ENCODE peak calls at places on chromosome 12, in ten cellular contexts. D is GM23248; L is NCI-H1105; P is OCI-LY7; I is natural killer cell treated with Interleukin-12 subunit alpha and Interleukin-12 subunit beta and Interleukin-15 and Interleukin-18, amount 100 ng/mL, for 72 hours; E is stimulated activated CD8-positive, alpha-beta memory T cell treated with anti-CD3 and anti-CD28 coated beads, Interleukin-2, amount 100 ng/mL, for 1 hour; S is HS-5; J is stromal cell of bone marrow; G is activated effector memory CD4-positive, alpha-beta T cell treated with Interleukin-2 at 50 U/mL for 16 hours; A is NCI-H1417. W is an unnamed sample.

GRCh38 chr12:126051611-126052107 is 986.4 kb downstream of the AACS start:
- DNase-seq in I (no peak), L (peak; percentile 69), D (peak; percentile 15), A (no peak), P (no peak), S (peak; percentile 99), E (no peak), J (peak; percentile 1), G (no peak), W (no peak)

GRCh38 chr12:119338593-119339363 is 4.2 kb downstream of the CCDC60 start:
- DNase-seq in J (no peak), E (no peak), P (no peak), G (no peak), A (no peak), I (no peak), S (no peak), L (no peak), D (no peak), W (no peak)

GRCh38 chr12:132581348-132582057 is 28.9 kb downstream of the LRCOL1 start:
- DNase-seq in G (no peak), A (no peak), J (no peak), D (no peak), P (no peak), E (no peak), L (no peak), I (no peak), S (no peak), W (no peak)

GRCh38 chr12:118830251-118830650 is 151.1 kb upstream of the SRRM4 start:
- DNase-seq in I (no peak), G (no peak), E (no peak), S (no peak), L (no peak), D (no peak), J (no peak), A (no peak), P (no peak), W (no peak)

GRCh38 chr12:52119398-52120254 is 40.1 kb downstream of the SMIM41 start:
- DNase-seq in S (no peak), P (peak; percentile 91), G (no peak), J (no peak), I (no peak), D (peak; percentile 40), A (peak; percentile 82), E (peak; percentile 8), L (no peak), W (no peak)

GRCh38 chr12:116066381-116067230 is 210.9 kb downstream of the MED13L start:
- DNase-seq in G (peak; percentile 35), E (peak; percentile 28), I (peak; percentile 66), P (peak; percentile 62), A (peak; percentile 41), S (no peak), D (peak; percentile 63), J (no peak), L (no peak), W (no peak)

GRCh38 chr12:111757361-111758119 is 9.2 kb upstream of the ALDH2 start:
- DNase-seq in A (no peak), L (no peak), P (peak; percentile 76), S (no peak), G (no peak), E (no peak), J (no peak), I (no peak), D (no peak), W (peak; percentile 61)

GRCh38 chr12:82880442-82880901 is 193.8 kb downstream of the TMTC2 start:
- DNase-seq in D (no peak), A (no peak), I (no peak), L (peak; percentile 38), S (no peak), E (no peak), P (no peak), G (no peak), J (no peak), W (no peak)

GRCh38 chr12:8078400-8078799 is 3.7 kb upstream of the NECAP1 start:
- DNase-seq in P (peak; percentile 66), D (peak; percentile 69), E (peak; percentile 40), S (no peak), I (no peak), J (peak; percentile 41), L (peak; percentile 23), A (no peak), G (peak; percentile 59), W (no peak)

GRCh38 chr12:108214486-108214885 is 85.4 kb downstream of the WSCD2 start:
- DNase-seq in J (peak; percentile 4), E (no peak), L (no peak), G (no peak), S (no peak), P (peak; percentile 19), I (no peak), D (peak; percentile 58), A (no peak), W (no peak)

GRCh38 chr12:26704684-26705475 is 128.1 kb downstream of the ITPR2 start:
- DNase-seq in D (peak; percentile 41), E (no peak), G (no peak), I (no peak), L (no peak), P (no peak), A (no peak), S (no peak), J (no peak), W (no peak)

GRCh38 chr12:124938606-124939427 is 24.4 kb upstream of the UBC start:
- DNase-seq in D (peak; percentile 97), S (peak; percentile 49), P (peak; percentile 88), G (peak; percentile 45), E (no peak), J (peak; percentile 83), A (no peak), L (no peak), I (peak; percentile 71), W (peak; percentile 86)

GRCh38 chr12:48903982-48904411 is 21.3 kb downstream of the FKBP11 start:
- DNase-seq in E (peak; percentile 72), S (no peak), G (peak; percentile 68), P (peak; percentile 79), J (peak; percentile 77), L (peak; percentile 58), I (peak; percentile 85), A (peak; percentile 71), D (peak; percentile 82), W (peak; percentile 46)

GRCh38 chr12:98745578-98746391 is 100.7 kb downstream of the APAF1 start:
- DNase-seq in G (peak; percentile 25), S (no peak), A (no peak), J (no peak), I (no peak), P (no peak), E (no peak), D (peak; percentile 53), L (no peak), W (no peak)

W was measured in prostate gland.